ENCODE peak calls at places on chromosomes 2 and 18, in five cellular contexts. N is HCT116, O is trophoblast cell, H is SK-N-SH, L is fibroblast of lung. W is an unnamed sample.
A peak's percentile ranks its signal among the peaks of the same experiment; 100 is the strongest.

GRCh38 chr2:96832751-96833507 is 10.9 kb downstream of the ANKRD23 start:
- DNase-seq in N (no peak), O (peak; percentile 98), H (no peak), L (peak; percentile 42), W (no peak)

GRCh38 chr18:46950064-46950656 is 32.8 kb downstream of the KATNAL2 start:
- DNase-seq in N (no peak), O (no peak), H (peak; percentile 55), L (no peak), W (peak; percentile 70)

GRCh38 chr18:63890950-63891304 is 3.4 kb downstream of the SERPINB2 start:
- DNase-seq in N (no peak), O (peak; percentile 9), H (peak; percentile 27), L (no peak), W (peak; percentile 80)

GRCh38 chr2:113967272-113967671 is 77.4 kb downstream of the ACTR3 start:
- DNase-seq in N (no peak), O (no peak), H (no peak), L (no peak), W (no peak)

GRCh38 chr2:6506311-6507258 is 359.1 kb downstream of the CMPK2 start:
- DNase-seq in N (peak; percentile 12), O (peak; percentile 28), H (no peak), L (peak; percentile 96), W (no peak)

GRCh38 chr2:119423041-119423440 is 8.6 kb upstream of the TMEM37 start:
- DNase-seq in N (no peak), O (no peak), H (no peak), L (no peak), W (no peak)

GRCh38 chr2:99559075-99559662 is 69.4 kb upstream of the REV1 start:
- DNase-seq in N (peak; percentile 56), O (peak; percentile 83), H (peak; percentile 85), L (peak; percentile 58), W (peak; percentile 95)

GRCh38 chr2:7974086-7974485 is 707.8 kb upstream of the ID2 start:
- DNase-seq in N (no peak), O (no peak), H (no peak), L (no peak), W (no peak)

GRCh38 chr2:98768765-98769476 is 38.0 kb upstream of the MGAT4A start:
- DNase-seq in N (no peak), O (no peak), H (no peak), L (peak; percentile 60), W (no peak)

GRCh38 chr2:178246696-178247095 is 52.4 kb downstream of the OSBPL6 start:
- DNase-seq in N (no peak), O (no peak), H (no peak), L (no peak), W (no peak)

GRCh38 chr2:205934443-205934842 is 151.5 kb downstream of the INO80D start:
- DNase-seq in N (peak; percentile 19), O (no peak), H (no peak), L (no peak), W (no peak)

GRCh38 chr2:206368484-206368883 is 74.8 kb upstream of the ADAM23 start:
- DNase-seq in N (no peak), O (no peak), H (no peak), L (no peak), W (no peak)

GRCh38 chr18:12306752-12307151 is 1.3 kb upstream of the TUBB6 start:
- DNase-seq in N (no peak), O (no peak), H (no peak), L (no peak), W (no peak)

GRCh38 chr18:74413811-74414210 is 43.3 kb downstream of the DIPK1C start:
- DNase-seq in N (no peak), O (no peak), H (no peak), L (no peak), W (no peak)

GRCh38 chr2:54750040-54750439 is 26.6 kb downstream of the EML6 start:
- DNase-seq in N (no peak), O (no peak), H (no peak), L (peak; percentile 39), W (no peak)

GRCh38 chr2:200618051-200618419 is 32.2 kb downstream of the AOX1 start:
- DNase-seq in N (no peak), O (no peak), H (no peak), L (no peak), W (no peak)

GRCh38 chr2:200615247-200615646 is 29.4 kb downstream of the AOX1 start:
- DNase-seq in N (no peak), O (peak; percentile 33), H (no peak), L (peak; percentile 81), W (no peak)

GRCh38 chr2:200617089-200618050 is 31.6 kb downstream of the AOX1 start:
- DNase-seq in N (no peak), O (no peak), H (no peak), L (peak; percentile 30), W (no peak)

GRCh38 chr2:200616193-200616592 is 30.4 kb downstream of the AOX1 start:
- DNase-seq in N (no peak), O (no peak), H (no peak), L (no peak), W (no peak)

DNA sequence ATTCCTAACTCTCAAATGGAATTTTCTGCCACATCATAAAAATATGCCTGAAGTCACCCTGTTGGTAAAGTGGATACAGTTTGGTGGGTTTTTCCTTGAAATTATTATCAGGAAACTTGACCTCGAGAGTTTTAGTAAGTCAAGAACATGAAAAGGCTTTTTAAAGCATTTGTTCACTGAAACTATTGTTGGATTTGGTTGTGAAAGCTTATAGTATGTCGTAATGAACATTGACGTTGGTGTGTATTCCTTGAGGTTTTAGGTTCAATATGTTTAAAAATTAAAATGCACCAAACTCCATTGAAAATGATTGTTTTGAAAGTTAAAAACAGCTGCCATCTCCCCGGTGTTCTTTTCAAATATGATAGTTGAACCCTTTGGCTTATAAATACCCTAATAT is 30.8 kb downstream of the AOX1 start:
- DNase-seq in N (no peak), O (no peak), H (no peak), L (no peak), W (no peak)
- H3K9ac ChIP-seq in N (no peak overlapping the region), O (no peak overlapping the region), H (no peak overlapping the region), L (no peak overlapping the region), W (no peak overlapping the region)

GRCh38 chr2:190410171-190410570 is 2.0 kb downstream of the MFSD6 start:
- DNase-seq in N (no peak), O (no peak), H (no peak), L (no peak), W (no peak)
- H3K79me2 ChIP-seq in N (no peaks in the 10 kb centered on the region), O (peaks cover 2% of the 10 kb centered on the region), H (no peaks in the 10 kb centered on the region), L (no peaks in the 10 kb centered on the region), W (peaks cover 57% of the 10 kb centered on the region)

GRCh38 chr2:239278941-239279365 is 121.9 kb downstream of the HDAC4 start:
- DNase-seq in N (peak; percentile 42), O (no peak), H (no peak), L (peak; percentile 56), W (no peak)

GRCh38 chr2:239275871-239276812 is 124.7 kb downstream of the HDAC4 start:
- DNase-seq in N (no peak), O (no peak), H (peak; percentile 90), L (peak; percentile 52), W (no peak)

GRCh38 chr2:239276813-239277193 is 124.0 kb downstream of the HDAC4 start:
- DNase-seq in N (no peak), O (no peak), H (no peak), L (no peak), W (no peak)

GRCh38 chr2:239278361-239278760 is 122.5 kb downstream of the HDAC4 start:
- DNase-seq in N (no peak), O (no peak), H (no peak), L (no peak), W (no peak)

DNA sequence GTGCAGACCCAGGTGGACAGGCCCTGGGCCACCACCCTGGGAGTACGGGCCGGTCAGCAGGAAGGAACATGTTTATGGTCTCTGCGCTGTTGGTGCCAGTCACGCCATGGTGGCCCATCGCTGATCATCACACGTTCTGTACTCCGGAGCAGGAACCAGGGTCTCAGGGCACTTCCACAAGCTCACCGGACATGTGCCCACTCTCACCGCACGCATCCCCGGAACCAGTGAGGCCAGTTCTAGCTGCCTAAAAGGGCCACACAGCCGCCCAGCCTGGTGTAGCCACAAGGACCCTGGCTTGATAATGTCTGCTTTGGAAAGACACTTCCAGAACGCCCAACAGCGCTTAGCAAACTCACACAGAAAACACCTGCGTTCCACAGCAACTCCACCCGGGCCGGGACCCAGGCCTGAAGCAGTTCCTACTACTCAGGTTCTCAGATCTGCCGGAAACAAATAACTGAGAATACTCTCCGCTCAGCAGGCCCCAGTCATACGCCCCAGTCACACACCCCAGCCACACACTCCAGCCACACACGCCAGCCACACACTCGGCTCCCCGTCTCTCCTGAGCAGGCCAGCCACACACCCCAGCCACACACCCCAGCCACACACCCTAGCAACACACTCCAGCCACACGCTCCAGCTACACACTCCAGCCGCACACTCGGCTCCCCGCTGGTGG is 123.3 kb downstream of the HDAC4 start:
- DNase-seq in N (no peak), O (no peak), H (no peak), L (no peak), W (no peak)
- H3K9ac ChIP-seq in N (peak overlapping the region; percentile 81), O (no peak overlapping the region), H (no peak overlapping the region), L (no peak overlapping the region), W (no peak overlapping the region)

DNA sequence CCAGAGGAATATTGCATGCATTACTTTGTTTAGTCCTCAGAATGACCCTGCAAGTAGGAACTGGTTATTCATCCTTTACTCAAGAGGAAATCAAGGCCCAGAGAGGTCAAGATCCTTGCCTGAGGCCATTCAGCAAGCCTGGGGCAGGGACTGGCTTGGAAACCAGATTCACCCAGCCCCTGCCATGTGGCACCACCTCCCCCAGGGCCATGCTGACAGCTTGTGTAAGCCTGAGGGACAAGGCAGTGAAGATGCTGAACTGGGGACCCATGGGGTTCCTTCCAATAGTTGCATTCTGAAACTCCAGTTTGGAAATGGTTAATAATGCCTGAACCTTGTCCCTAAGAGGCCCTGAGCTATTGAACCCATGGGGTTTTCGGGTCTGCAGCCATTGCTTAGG is 24.2 kb downstream of the TCF7L1 start:
- DNase-seq in N (no peak), O (no peak), H (no peak), L (no peak), W (no peak)
- H3K79me2 ChIP-seq in N (no peaks in the 10 kb centered on the region), O (no peaks in the 10 kb centered on the region), H (peaks cover 16% of the 10 kb centered on the region), L (no peaks in the 10 kb centered on the region), W (no peaks in the 10 kb centered on the region)

GRCh38 chr2:235977445-235977844 is 190.7 kb downstream of the GBX2 start:
- DNase-seq in N (no peak), O (no peak), H (no peak), L (no peak), W (no peak)

GRCh38 chr2:235979753-235980459 is 188.3 kb downstream of the GBX2 start:
- DNase-seq in N (no peak), O (no peak), H (no peak), L (no peak), W (no peak)

GRCh38 chr2:235976956-235977355 is 191.2 kb downstream of the GBX2 start:
- DNase-seq in N (no peak), O (no peak), H (no peak), L (no peak), W (no peak)

GRCh38 chr2:235978022-235978421 is 190.2 kb downstream of the GBX2 start:
- DNase-seq in N (no peak), O (no peak), H (no peak), L (no peak), W (no peak)

DNA sequence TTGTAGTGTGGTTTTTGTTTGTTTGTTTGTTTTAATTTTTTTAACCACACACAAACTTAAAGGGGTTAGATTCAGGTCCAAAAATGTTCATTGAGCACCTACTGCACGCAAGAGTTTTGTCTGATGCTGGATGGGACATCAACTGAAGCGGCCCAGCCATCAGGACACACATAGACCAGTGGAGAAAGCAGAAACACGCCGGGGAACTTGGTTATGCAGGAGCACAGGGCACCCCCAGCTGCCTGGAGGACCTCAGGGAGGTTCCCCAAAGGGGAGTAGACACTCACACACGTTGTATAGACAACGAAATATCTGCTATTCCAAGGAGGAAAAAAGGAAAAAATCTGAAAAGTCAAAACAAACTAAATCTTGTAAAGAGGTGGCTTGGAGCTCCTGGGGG is 191.7 kb downstream of the GBX2 start:
- DNase-seq in N (no peak), O (no peak), H (no peak), L (no peak), W (no peak)
- H3K9ac ChIP-seq in N (no peak overlapping the region), O (no peak overlapping the region), H (no peak overlapping the region), L (no peak overlapping the region), W (no peak overlapping the region)